ENCODE peak calls at places on chromosomes 1 and 21, in six cellular contexts. A is IMR-90; T is mammary epithelial cell; F is testis; W is CD8-positive, alpha-beta memory T cell; U is CD8-positive, alpha-beta T cell. H is an unnamed sample.

GRCh38 chr1:7008975-7009740 is 223.9 kb downstream of the CAMTA1 start:
- DNase-seq in A (no peak), W (no peak), U (no peak), T (no peak), F (no peak), H (no peak)

GRCh38 chr1:214694769-214695168 is 91.8 kb downstream of the CENPF start:
- DNase-seq in T (no peak), U (no peak), F (no peak), W (no peak), A (no peak), H (no peak)

GRCh38 chr1:197222025-197222685 is 45.9 kb upstream of the CRB1 start:
- DNase-seq in A (no peak), W (no peak), U (no peak), F (no peak), T (peak; percentile 12), H (no peak)

GRCh38 chr1:239428311-239428710 is 41.9 kb downstream of the CHRM3 start:
- DNase-seq in A (no peak), F (no peak), T (no peak), W (no peak), U (no peak), H (no peak)

GRCh38 chr1:17140279-17140678 is 21.0 kb upstream of the PADI2 start:
- DNase-seq in U (no peak), A (no peak), T (no peak), F (no peak), W (no peak), H (no peak)

GRCh38 chr1:205993068-205993467 is 10.1 kb downstream of the RAB7B start:
- DNase-seq in A (no peak), T (no peak), U (no peak), W (no peak), F (no peak), H (no peak)

GRCh38 chr1:174815036-174815435 is 184.7 kb upstream of the CACYBP start:
- DNase-seq in W (no peak), A (peak; percentile 74), T (peak; percentile 92), U (no peak), F (no peak), H (no peak)

GRCh38 chr1:161307230-161307768 is 2.5 kb downstream of the MPZ start:
- DNase-seq in T (no peak), U (no peak), F (no peak), A (peak; percentile 50), W (peak; percentile 10), H (no peak)

GRCh38 chr1:35931424-35932157 is 686 bp downstream of the AGO3 start:
- DNase-seq in F (peak; percentile 51), A (peak; percentile 5), T (no peak), U (no peak), W (no peak), H (peak; percentile 64)

GRCh38 chr1:24060482-24060881 is 51.5 kb downstream of the MYOM3 start:
- DNase-seq in W (no peak), T (no peak), F (no peak), A (no peak), U (no peak), H (no peak)

GRCh38 chr1:184590163-184590750 is 164.4 kb downstream of the EDEM3 start:
- DNase-seq in F (no peak), W (no peak), U (no peak), A (no peak), T (peak; percentile 76), H (no peak)

GRCh38 chr1:59204001-59204400 is 92.9 kb upstream of the FGGY start:
- DNase-seq in W (no peak), F (peak; percentile 20), A (peak; percentile 32), T (no peak), U (no peak), H (no peak)

GRCh38 chr1:24641646-24642151 is 1.4 kb upstream of the SRRM1 start:
- DNase-seq in A (peak; percentile 16), U (peak; percentile 27), W (peak; percentile 26), F (peak; percentile 47), T (peak; percentile 32), H (peak; percentile 41)

GRCh38 chr1:34267326-34267725 is 90.6 kb downstream of the C1orf94 start:
- DNase-seq in W (no peak), T (no peak), U (no peak), A (no peak), F (no peak), H (no peak)

GRCh38 chr1:185343306-185343705 is 26.3 kb upstream of the IVNS1ABP start:
- DNase-seq in F (no peak), A (no peak), U (no peak), T (no peak), W (no peak), H (no peak)

GRCh38 chr1:147669475-147670318 is 627 bp downstream of the ACP6 start:
- DNase-seq in T (peak; percentile 64), A (peak; percentile 47), W (peak; percentile 13), U (peak; percentile 34), F (peak; percentile 42), H (peak; percentile 64)

GRCh38 chr1:214989341-214989740 is 93.2 kb upstream of the KCNK2 start:
- DNase-seq in U (no peak), W (no peak), T (peak; percentile 5), F (no peak), A (peak; percentile 83), H (no peak)

GRCh38 chr1:64019818-64020217 is 183.6 kb upstream of the UBE2U start:
- DNase-seq in A (peak; percentile 69), F (peak; percentile 36), U (no peak), T (peak; percentile 38), W (no peak), H (peak; percentile 20)

GRCh38 chr1:32142446-32143301 is 34.8 kb downstream of the KPNA6 start:
- DNase-seq in A (peak; percentile 88), F (peak; percentile 46), U (no peak), T (peak; percentile 44), W (no peak), H (no peak)

GRCh38 chr1:223460566-223461189 is 67.5 kb downstream of the CCDC185 start:
- DNase-seq in F (no peak), A (no peak), U (no peak), W (no peak), T (no peak), H (no peak)

GRCh38 chr1:24392982-24393645 is 20.5 kb downstream of the STPG1 start:
- DNase-seq in W (no peak), U (no peak), F (no peak), A (no peak), T (no peak), H (no peak)

GRCh38 chr1:157134442-157134841 is 3.8 kb downstream of the ETV3 start:
- DNase-seq in A (no peak), F (no peak), W (no peak), T (no peak), U (no peak), H (no peak)
- H3K4me1 ChIP-seq in A (peaks cover 4% of the 10 kb centered on the region), F (peaks cover 15% of the 10 kb centered on the region), W (peaks cover 71% of the 10 kb centered on the region), T (peaks cover 55% of the 10 kb centered on the region), U (peaks cover 68% of the 10 kb centered on the region), H (peaks cover 14% of the 10 kb centered on the region)

GRCh38 chr1:109501644-109502367 is 7.7 kb downstream of the AMIGO1 start:
- DNase-seq in A (no peak), T (no peak), U (no peak), F (no peak), W (no peak), H (no peak)

GRCh38 chr1:109502368-109502851 is 7.1 kb downstream of the AMIGO1 start:
- DNase-seq in U (peak; percentile 65), W (peak; percentile 75), T (no peak), F (no peak), A (no peak), H (no peak)

GRCh38 chr1:109508001-109508872 is 1.3 kb downstream of the AMIGO1 start:
- DNase-seq in W (no peak), T (no peak), F (no peak), A (no peak), U (no peak), H (no peak)

GRCh38 chr1:109503935-109504334 is 5.6 kb downstream of the AMIGO1 start:
- DNase-seq in T (no peak), U (no peak), F (no peak), A (no peak), W (no peak), H (no peak)

GRCh38 chr1:109504974-109505373 is 4.6 kb downstream of the AMIGO1 start:
- DNase-seq in W (no peak), A (no peak), T (no peak), U (no peak), F (no peak), H (no peak)
- H3K4me1 ChIP-seq in W (peaks cover 87% of the 10 kb centered on the region), A (peaks cover 22% of the 10 kb centered on the region), T (peaks cover 5% of the 10 kb centered on the region), U (peaks cover 86% of the 10 kb centered on the region), F (peaks cover 4% of the 10 kb centered on the region), H (peaks cover 1% of the 10 kb centered on the region)

GRCh38 chr21:42237161-42237560 is 18.2 kb downstream of the ABCG1 start:
- DNase-seq in A (no peak), T (no peak), F (no peak), W (no peak), U (no peak), H (no peak)

GRCh38 chr21:42235593-42235992 is 16.7 kb downstream of the ABCG1 start:
- DNase-seq in W (no peak), T (no peak), U (no peak), A (no peak), F (peak; percentile 34), H (no peak)

GRCh38 chr21:42234464-42235241 is 15.7 kb downstream of the ABCG1 start:
- DNase-seq in W (peak; percentile 89), F (peak; percentile 76), A (peak; percentile 45), T (peak; percentile 40), U (peak; percentile 91), H (peak; percentile 95)

GRCh38 chr21:42236693-42237092 is 17.8 kb downstream of the ABCG1 start:
- DNase-seq in F (no peak), U (no peak), A (no peak), W (peak; percentile 44), T (no peak), H (no peak)

DNA sequence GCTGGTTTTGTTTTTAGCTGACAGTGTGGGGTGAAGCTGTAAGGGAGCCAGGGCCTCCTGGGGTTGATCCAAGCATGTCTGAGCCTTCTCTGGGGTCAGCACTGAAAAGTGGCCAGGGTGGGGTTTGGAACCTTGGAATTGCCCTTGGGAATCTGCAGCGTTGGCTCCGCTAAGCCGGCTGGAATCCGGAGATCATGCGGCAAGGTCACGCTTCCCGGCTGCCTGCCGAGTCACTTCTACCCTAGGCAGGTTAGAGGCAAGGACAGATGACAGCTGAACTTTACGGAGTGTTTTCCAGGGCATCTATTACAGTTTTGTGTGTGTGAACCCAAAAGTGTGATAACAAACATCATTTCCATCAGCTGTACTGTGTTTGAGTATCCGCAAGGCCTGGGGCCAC is 17.1 kb downstream of the ABCG1 start:
- DNase-seq in F (peak; percentile 61), T (no peak), W (no peak), A (no peak), U (no peak), H (no peak)
- H3K4me1 ChIP-seq in F (peaks cover 39% of the 10 kb centered on the region), T (peaks cover 19% of the 10 kb centered on the region), W (peaks cover 90% of the 10 kb centered on the region), A (peaks cover 21% of the 10 kb centered on the region), U (peaks cover 84% of the 10 kb centered on the region), H (peaks cover 57% of the 10 kb centered on the region)

GRCh38 chr1:155978973-155979429 is 654 bp upstream of the ARHGEF2 start:
- DNase-seq in W (no peak), A (peak; percentile 31), F (no peak), U (no peak), T (peak; percentile 47), H (no peak)

GRCh38 chr1:155977607-155978324 is 581 bp downstream of the ARHGEF2 start:
- DNase-seq in U (peak; percentile 37), F (peak; percentile 48), T (peak; percentile 58), A (no peak), W (peak; percentile 28), H (peak; percentile 67)

GRCh38 chr1:155981266-155982088 is 3.1 kb upstream of the ARHGEF2 start:
- DNase-seq in W (no peak), U (peak; percentile 44), A (peak; percentile 89), F (no peak), T (no peak), H (no peak)

GRCh38 chr1:155978325-155978972 is at the start of gene ARHGEF2:
- DNase-seq in U (peak; percentile 78), A (peak; percentile 64), W (peak; percentile 72), T (peak; percentile 68), F (peak; percentile 70), H (peak; percentile 95)

GRCh38 chr1:155979525-155980343 is 1.4 kb upstream of the ARHGEF2 start:
- DNase-seq in U (no peak), W (no peak), A (no peak), T (peak; percentile 14), F (no peak), H (no peak)
- H3K4me1 ChIP-seq in U (peaks cover 67% of the 10 kb centered on the region), W (peaks cover 63% of the 10 kb centered on the region), A (peaks cover 51% of the 10 kb centered on the region), T (peaks cover 75% of the 10 kb centered on the region), F (peaks cover 33% of the 10 kb centered on the region), H (peaks cover 43% of the 10 kb centered on the region)